ENCODE peak calls at places on chromosomes 1 and 21, in five cellular contexts. X, P, W, Q and B are unnamed samples.

GRCh38 chr1:179017383-179018326 is 8.0 kb upstream of the FAM20B start:
- DNase-seq in X (no peak), P (no peak), W (no peak), Q (no peak), B (no peak)

GRCh38 chr21:31473685-31474345 is 129.8 kb upstream of the TIAM1 start:
- DNase-seq in X (no peak), P (no peak), W (no peak), Q (no peak), B (no peak)

GRCh38 chr1:77100870-77101269 is 118.4 kb downstream of the PIGK start:
- DNase-seq in X (no peak), P (no peak), W (no peak), Q (no peak), B (no peak)

GRCh38 chr1:212982430-212983152 is 32.2 kb downstream of the VASH2 start:
- DNase-seq in X (no peak), P (peak), W (peak), Q (no peak), B (peak)

GRCh38 chr1:234250747-234251146 is 122.5 kb upstream of the COA6 start:
- DNase-seq in X (no peak), P (no peak), W (no peak), Q (no peak), B (no peak)

GRCh38 chr1:220700591-220701179 is 10.5 kb downstream of the C1orf115 start:
- DNase-seq in X (no peak), P (no peak), W (no peak), Q (no peak), B (no peak)

GRCh38 chr1:182971219-182971618 is 18.3 kb upstream of the SHCBP1L start:
- DNase-seq in X (no peak), P (no peak), W (no peak), Q (no peak), B (no peak)

GRCh38 chr1:63914241-63914640 is 140.4 kb downstream of the ROR1 start:
- DNase-seq in X (no peak), P (no peak), W (no peak), Q (no peak), B (no peak)

GRCh38 chr1:169466259-169467230 is 19.2 kb downstream of the SLC19A2 start:
- DNase-seq in X (no peak), P (no peak), W (no peak), Q (no peak), B (no peak)

GRCh38 chr21:42526379-42526727 is 12.7 kb downstream of the SLC37A1 start:
- DNase-seq in X (peak), P (peak), W (no peak), Q (no peak), B (no peak)

GRCh38 chr21:42858185-42858847 is 21.0 kb downstream of the WDR4 start:
- DNase-seq in X (no peak), P (no peak), W (no peak), Q (no peak), B (no peak)

GRCh38 chr1:242452573-242452972 is 71.9 kb downstream of the PLD5 start:
- DNase-seq in X (no peak), P (no peak), W (no peak), Q (no peak), B (no peak)

GRCh38 chr1:242449211-242449610 is 75.3 kb downstream of the PLD5 start:
- DNase-seq in X (no peak), P (no peak), W (no peak), Q (no peak), B (no peak)

GRCh38 chr1:242454262-242455051 is 70.0 kb downstream of the PLD5 start:
- DNase-seq in X (no peak), P (no peak), W (no peak), Q (no peak), B (no peak)

GRCh38 chr1:242455052-242455361 is 69.5 kb downstream of the PLD5 start:
- DNase-seq in X (no peak), P (no peak), W (no peak), Q (no peak), B (no peak)
- H3K27ac ChIP-seq in X (no peak), P (no peak), W (no peak), Q (no peak), B (no peak)

GRCh38 chr1:97797403-97798183 is 123.2 kb downstream of the DPYD start:
- DNase-seq in X (peak), P (peak), W (peak), Q (no peak), B (no peak)
- H3K27ac ChIP-seq in X (peak), P (peak), W (no peak), Q (no peak), B (no peak)

DNA sequence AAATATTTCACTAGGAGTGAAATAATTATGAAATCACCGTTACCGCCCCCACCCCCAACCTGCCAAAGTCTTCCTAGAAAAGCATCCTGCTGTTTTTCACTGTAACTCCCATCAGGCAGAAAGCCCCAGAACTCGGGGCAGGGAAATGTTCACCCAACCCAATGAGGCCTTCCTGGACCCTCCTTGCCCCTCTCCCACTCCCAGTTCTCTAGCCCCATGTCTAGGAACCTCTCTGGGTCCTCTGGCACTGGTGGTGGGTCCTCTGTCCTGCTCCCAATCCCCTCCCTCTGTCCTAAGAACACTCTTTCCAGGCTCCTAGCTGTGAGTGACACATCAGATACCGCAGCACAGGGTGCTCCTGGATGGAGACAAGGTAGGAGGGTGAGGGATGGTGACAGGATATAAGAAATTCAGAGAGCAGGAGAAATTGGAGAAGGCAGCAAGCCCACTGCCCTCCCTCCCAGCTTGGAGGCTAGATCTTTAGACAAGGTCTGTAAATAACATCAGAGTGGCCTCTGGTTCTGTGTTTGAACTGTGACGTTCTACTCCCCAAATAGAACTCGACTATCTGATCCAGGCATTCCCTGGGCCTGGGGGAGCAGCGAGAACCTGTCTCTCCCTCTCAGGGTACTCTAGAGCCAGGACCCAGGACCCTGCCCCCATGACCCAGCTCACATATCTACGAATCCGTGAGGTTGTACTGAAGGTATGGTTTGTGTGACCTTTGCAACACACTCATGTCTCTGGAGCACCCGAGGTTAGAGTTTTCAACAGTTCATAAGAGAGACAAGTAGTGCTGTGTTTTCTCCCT is 23.3 kb upstream of the BTG2 start:
- DNase-seq in X (no peak), P (no peak), W (no peak), Q (no peak), B (peak)
- H3K27ac ChIP-seq in X (peak), P (peak), W (peak), Q (no peak), B (peak)

DNA sequence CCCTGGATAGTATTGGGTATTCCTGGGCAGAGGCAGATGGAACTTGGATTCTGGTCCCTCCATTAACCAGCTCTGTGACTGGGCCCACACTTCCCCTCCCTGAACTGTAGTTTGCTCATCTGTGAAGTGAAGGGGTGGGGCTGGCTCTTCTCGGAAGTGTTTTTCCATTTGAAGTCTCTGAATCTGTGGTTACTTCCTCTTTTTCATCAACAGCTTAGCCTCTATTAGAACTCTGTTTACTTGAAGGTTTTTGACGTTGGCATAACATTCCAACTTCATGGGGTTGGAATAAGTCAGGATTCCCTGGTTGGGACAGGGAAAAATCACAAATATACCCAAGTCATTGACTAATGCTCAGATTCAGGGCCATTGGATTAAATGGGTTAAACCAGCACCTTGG is 3.6 kb downstream of the KIAA0040 start:
- DNase-seq in X (no peak), P (peak), W (no peak), Q (peak), B (no peak)
- H3K27ac ChIP-seq in X (peak), P (no peak), W (no peak), Q (peak), B (no peak)

DNA sequence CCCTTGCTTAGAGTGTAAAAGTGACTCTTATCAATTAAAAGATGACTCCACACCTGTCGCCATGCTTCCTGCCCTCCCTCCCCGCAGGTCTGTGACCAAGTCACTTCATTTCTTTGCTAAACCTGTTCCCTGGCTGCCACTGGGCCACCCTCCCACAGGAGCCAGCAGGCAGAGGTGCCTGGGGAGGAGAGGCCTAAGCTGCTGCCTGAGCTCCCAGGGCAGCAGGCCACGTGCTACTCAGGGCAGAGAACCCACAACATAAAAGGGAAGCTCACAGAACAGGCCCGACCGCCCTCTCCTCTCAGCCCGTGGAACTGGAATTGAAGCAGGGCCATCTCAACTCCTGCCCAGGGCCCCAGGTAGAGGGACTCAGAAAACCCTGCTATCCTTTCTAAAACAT is 4.9 kb downstream of the C1orf198 start:
- DNase-seq in X (peak), P (no peak), W (peak), Q (no peak), B (no peak)
- H3K27ac ChIP-seq in X (peak), P (peak), W (peak), Q (no peak), B (peak)

DNA sequence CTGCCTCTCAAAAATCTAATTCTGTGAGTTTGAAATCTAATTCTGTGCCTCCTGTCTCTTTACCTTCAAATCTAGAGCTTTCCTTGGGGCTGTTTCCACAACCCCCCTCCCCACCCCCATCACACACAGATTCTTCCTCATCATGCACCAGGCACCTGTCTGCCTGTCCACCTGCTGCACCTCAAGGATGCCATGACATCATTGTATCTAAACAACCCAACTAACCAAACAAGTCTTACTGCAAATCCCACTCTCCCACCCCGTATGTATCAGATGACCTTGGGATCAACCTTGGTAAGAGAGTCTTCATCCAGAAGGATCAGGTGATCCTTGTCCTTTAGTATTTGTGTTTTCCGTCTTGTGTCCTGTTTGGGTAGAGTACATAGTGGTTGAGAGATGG is 102.7 kb upstream of the SIM2 start:
- DNase-seq in X (no peak), P (no peak), W (no peak), Q (no peak), B (no peak)
- H3K27ac ChIP-seq in X (no peak), P (no peak), W (no peak), Q (no peak), B (no peak)

GRCh38 chr1:15946546-15947381 is 29.1 kb downstream of the ZBTB17 start:
- DNase-seq in X (no peak), P (no peak), W (no peak), Q (no peak), B (no peak)

GRCh38 chr1:15945011-15945831 is 30.7 kb downstream of the ZBTB17 start:
- DNase-seq in X (no peak), P (no peak), W (no peak), Q (no peak), B (no peak)

GRCh38 chr1:15944308-15945010 is 31.4 kb downstream of the ZBTB17 start:
- DNase-seq in X (no peak), P (no peak), W (no peak), Q (no peak), B (no peak)

GRCh38 chr1:15947382-15948090 is 28.4 kb downstream of the ZBTB17 start:
- DNase-seq in X (no peak), P (no peak), W (no peak), Q (no peak), B (no peak)

DNA sequence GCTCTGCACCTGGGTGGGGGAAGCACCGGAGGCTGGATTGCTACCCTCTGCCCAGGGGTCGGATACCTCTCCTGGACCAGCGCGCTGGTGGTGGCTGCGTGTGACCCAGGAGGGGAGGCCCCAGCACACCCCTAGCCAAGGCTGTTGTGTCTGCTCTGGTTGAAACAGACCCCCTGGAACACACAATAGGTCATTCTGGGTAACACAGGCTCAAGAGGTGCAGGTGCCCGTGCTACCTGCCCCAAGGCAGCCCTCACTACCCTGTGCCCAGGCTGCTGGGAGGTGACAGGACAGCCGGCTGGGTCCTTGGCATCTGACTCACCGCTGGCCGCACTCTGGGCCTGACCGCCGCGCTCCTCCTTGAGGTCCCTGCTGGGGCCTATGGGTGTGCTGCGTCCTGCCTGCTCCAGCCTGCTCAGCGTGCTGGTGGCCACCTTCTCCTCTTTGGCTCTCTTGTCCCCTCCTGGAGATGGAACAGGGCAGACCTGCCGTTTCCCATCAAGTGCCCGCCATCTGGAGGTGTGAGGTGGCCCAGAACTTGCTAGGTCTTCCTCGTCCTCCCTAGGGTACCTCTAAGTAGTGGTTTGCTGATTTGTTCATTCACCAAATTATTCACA is 30.0 kb downstream of the ZBTB17 start:
- DNase-seq in X (no peak), P (no peak), W (no peak), Q (no peak), B (no peak)
- H3K27ac ChIP-seq in X (no peak), P (no peak), W (no peak), Q (no peak), B (no peak)

GRCh38 chr1:225423518-225423855 is 4.4 kb downstream of the LBR start:
- DNase-seq in X (no peak), P (no peak), W (no peak), Q (no peak), B (no peak)
- H3K27ac ChIP-seq in X (no peak), P (no peak), W (no peak), Q (no peak), B (no peak)